ENCODE peak calls at places on chromosome 14, in four cellular contexts. E, J, U and D are unnamed samples.

GRCh38 chr14:52060080-52060479 is 8.8 kb downstream of the NID2 start:
- DNase-seq in E (no peak), J (no peak), U (no peak), D (no peak)

GRCh38 chr14:92728781-92729364 is 19.6 kb downstream of the LGMN start:
- DNase-seq in E (no peak), J (no peak), U (no peak), D (no peak)

GRCh38 chr14:99062772-99063418 is 209.1 kb downstream of the BCL11B start:
- DNase-seq in E (no peak), J (no peak), U (no peak), D (no peak)

GRCh38 chr14:81946808-81947798 is 413.4 kb upstream of the SEL1L start:
- DNase-seq in E (no peak), J (no peak), U (no peak), D (no peak)

GRCh38 chr14:54435500-54435981 is 5.6 kb downstream of the CNIH1 start:
- DNase-seq in E (no peak), J (no peak), U (no peak), D (no peak)

GRCh38 chr14:86153480-86153879 is 623.5 kb downstream of the FLRT2 start:
- DNase-seq in E (no peak), J (no peak), U (no peak), D (no peak)

GRCh38 chr14:66509874-66510273 is 1.9 kb downstream of the GPHN start:
- DNase-seq in E (no peak), J (no peak), U (no peak), D (no peak)

GRCh38 chr14:58133739-58134138 is 18.3 kb downstream of the ARMH4 start:
- DNase-seq in E (no peak), J (no peak), U (no peak), D (no peak)

GRCh38 chr14:92544051-92544730 is 30.6 kb downstream of the RIN3 start:
- DNase-seq in E (no peak), J (no peak), U (no peak), D (no peak)

GRCh38 chr14:75849496-75849895 is 132.3 kb downstream of the TGFB3 start:
- DNase-seq in E (no peak), J (no peak), U (no peak), D (no peak)

GRCh38 chr14:87450193-87450592 is 542.8 kb downstream of the GALC start:
- DNase-seq in E (no peak), J (no peak), U (no peak), D (no peak)

GRCh38 chr14:55892906-55893305 is 225.3 kb upstream of the PELI2 start:
- DNase-seq in E (no peak), J (no peak), U (no peak), D (no peak)

GRCh38 chr14:76918751-76919421 is 92.7 kb downstream of the LRRC74A start:
- DNase-seq in E (no peak), J (peak; percentile 24), U (peak; percentile 74), D (no peak)

GRCh38 chr14:24965934-24966593 is 83.9 kb downstream of the STXBP6 start:
- DNase-seq in E (no peak), J (no peak), U (no peak), D (no peak)

GRCh38 chr14:74049886-74050495 is 30.8 kb downstream of the BBOF1 start:
- DNase-seq in E (no peak), J (no peak), U (peak; percentile 21), D (peak; percentile 15)

GRCh38 chr14:78997811-78998210 is 827.6 kb downstream of the NRXN3 start:
- DNase-seq in E (no peak), J (no peak), U (peak; percentile 4), D (no peak)

GRCh38 chr14:105933238-105933637 is 406.9 kb downstream of the TMEM121 start:
- DNase-seq in E (no peak), J (no peak), U (no peak), D (no peak)

GRCh38 chr14:96622926-96623325 is 120.7 kb downstream of the PAPOLA start:
- DNase-seq in E (no peak), J (no peak), U (no peak), D (no peak)

GRCh38 chr14:99259327-99259726 is 12.7 kb downstream of the BCL11B start:
- DNase-seq in E (no peak), J (no peak), U (no peak), D (no peak)

DNA sequence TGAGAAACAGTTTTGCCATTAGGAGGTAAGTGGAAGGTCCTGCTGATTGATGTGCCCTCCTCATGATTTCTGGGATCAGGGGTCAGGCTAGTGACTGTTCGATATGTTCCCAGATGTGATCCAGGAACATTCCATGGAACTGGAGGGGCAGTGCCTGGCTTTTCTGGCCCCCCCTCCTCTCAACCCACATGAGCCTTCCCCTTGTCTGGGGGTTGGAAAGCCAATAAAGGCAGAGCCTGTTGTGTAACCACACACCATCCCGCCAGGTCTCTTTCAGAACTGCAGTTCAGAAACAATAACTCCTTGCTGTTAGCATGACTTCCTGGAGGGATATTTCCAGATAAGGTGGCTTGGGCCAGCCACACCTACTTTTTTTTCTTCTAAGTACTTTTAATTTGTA is 17.8 kb downstream of the SMOC1 start:
- DNase-seq in E (no peak), J (peak; percentile 31), U (no peak), D (no peak)
- TF ChIP-seq TAF1 in E (no peak), J (no peak), U (no peak), D (no peak)

DNA sequence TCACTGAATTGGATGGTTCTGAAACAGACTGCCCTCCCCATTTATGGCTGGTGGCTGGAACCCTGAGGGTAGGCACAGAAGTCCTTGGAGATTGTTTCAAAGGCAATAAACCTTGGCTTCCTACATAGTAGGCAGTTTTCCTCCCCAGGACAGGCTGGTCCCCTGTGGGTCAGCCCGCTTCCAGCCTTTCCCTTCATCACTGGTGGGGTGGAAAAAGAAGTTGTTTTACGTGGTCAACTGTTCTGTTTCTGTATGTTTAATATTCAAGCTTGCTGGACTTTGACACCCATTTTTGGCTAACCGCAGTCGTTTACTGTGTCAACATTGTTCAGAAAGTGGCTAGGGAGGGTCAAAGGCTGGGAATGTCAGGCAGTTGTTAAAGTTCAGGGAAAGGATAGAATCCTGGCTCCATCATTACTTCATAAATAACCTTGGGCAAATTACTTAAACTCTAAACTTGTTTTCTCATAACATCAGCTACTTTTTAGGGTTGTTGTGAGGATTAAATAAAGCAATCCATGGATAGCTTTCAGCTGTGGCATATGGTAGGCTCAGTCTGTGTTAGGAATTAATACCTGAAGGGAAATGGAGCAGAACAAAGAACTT is 2.4 kb downstream of the KLHDC2 start:
- DNase-seq in E (no peak), J (peak; percentile 97), U (no peak), D (no peak)
- TF ChIP-seq POLR2AphosphoS5 in E (no peak), J (peak; percentile 91), U (peak; percentile 8), D (peak; percentile 35)

DNA sequence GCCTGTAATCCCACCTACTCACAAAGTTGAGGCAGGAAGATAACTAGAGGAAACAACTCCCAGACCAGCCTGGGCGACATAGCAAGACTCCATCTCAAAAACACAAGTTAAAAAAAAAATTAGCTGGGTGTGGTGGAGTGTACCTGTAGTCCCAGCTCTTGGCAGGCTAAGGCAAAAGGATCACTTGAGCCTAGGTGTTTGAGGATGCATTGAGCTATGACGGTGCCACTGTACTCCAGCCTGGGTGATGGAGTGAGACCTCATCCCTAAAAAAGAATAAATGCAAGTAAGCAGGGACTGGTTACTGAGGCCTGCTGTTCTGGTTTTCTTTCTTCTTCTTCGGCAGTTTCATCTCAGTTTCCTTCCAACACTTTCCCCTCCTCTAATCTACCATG is 7.4 kb downstream of the PTPN21 start:
- DNase-seq in E (no peak), J (no peak), U (no peak), D (no peak)
- TF ChIP-seq TAF1 in E (no peak), J (no peak), U (no peak), D (no peak)

GRCh38 chr14:90560529-90560928 is 163.7 kb downstream of the CALM1 start:
- DNase-seq in E (no peak), J (no peak), U (no peak), D (no peak)

GRCh38 chr14:90561031-90561430 is 164.2 kb downstream of the CALM1 start:
- DNase-seq in E (no peak), J (no peak), U (no peak), D (no peak)

GRCh38 chr14:90562652-90563051 is 165.8 kb downstream of the CALM1 start:
- DNase-seq in E (no peak), J (no peak), U (no peak), D (no peak)

GRCh38 chr14:90559811-90560492 is 163.1 kb downstream of the CALM1 start:
- DNase-seq in E (no peak), J (no peak), U (no peak), D (no peak)

DNA sequence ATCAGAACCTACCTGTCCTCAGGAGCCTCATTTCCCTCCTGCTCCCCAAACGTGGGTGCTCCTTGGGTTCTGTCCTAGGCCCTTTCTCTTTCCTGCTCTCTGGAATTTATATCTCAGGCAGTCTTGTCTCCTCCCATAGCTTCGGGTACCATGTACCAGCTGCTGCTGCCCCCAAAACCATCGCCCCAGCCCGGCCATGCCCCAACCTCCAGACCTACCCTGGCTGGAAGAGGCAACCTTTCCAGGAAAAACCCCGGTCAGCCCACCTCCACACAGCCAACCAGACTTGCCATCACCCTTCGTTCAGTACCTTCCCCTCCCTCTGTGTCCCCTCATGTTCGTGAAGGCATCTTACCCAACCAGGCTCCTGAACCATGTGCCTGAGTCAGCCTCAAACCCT is 165.1 kb downstream of the CALM1 start:
- DNase-seq in E (no peak), J (no peak), U (no peak), D (no peak)
- TF ChIP-seq POLR2AphosphoS5 in E (no peak), J (no peak), U (no peak), D (no peak)

GRCh38 chr14:104710071-104710735 is 13.8 kb upstream of the ADSS1 start:
- DNase-seq in E (no peak), J (no peak), U (no peak), D (no peak)

GRCh38 chr14:104709387-104710019 is 14.5 kb upstream of the ADSS1 start:
- DNase-seq in E (no peak), J (no peak), U (no peak), D (no peak)

GRCh38 chr14:104707629-104708595 is 16.1 kb upstream of the ADSS1 start:
- DNase-seq in E (no peak), J (no peak), U (no peak), D (no peak)

GRCh38 chr14:104706733-104707628 is 17.0 kb upstream of the ADSS1 start:
- DNase-seq in E (no peak), J (no peak), U (no peak), D (no peak)

DNA sequence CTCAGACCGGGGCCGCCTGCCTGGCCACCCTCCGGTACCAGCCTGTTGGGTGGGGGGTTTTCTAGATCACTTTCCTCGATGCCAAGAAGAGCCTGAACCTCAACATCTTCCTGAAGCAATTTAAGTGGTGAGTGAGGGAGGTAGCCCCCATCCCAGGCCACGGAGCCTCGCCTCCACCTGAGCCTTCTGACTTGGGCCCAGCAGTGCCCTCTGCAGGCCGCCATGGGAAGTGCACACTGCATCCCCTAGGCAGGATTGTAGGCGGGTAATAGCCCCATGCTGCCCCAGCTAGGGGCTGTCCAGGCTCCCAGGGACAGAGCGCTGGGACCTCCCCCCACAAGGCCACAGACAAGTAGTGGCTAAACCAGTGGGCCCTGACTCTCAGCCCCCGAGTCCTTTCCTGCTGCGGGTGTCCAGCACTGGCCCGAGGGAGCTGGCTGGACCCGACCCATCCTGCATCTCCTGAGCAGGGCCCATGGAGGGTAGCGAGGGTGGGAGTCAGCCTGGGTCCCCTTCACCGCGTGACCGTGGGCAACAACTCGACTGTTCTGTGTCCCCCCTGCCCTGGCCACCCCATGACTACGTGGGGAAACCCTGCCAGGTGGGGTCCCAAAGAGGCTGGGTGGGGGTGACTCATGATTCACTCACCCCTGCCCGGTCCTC is 15.3 kb upstream of the ADSS1 start:
- DNase-seq in E (no peak), J (peak; percentile 35), U (peak; percentile 97), D (peak; percentile 99)
- TF ChIP-seq TAF1 in E (no peak), J (no peak), U (no peak), D (no peak)